ENCODE peak calls at places on chromosomes 16 and 17, in six cellular contexts. One of them, this sample, is unnamed.

GRCh38 chr16:58628845-58629680 is 563 bp downstream of the CNOT1 start:
- DNase-seq in HT-29: peak
- DNase-seq in substantia nigra: peak
- DNase-seq in tibial nerve: peak
- DNase-seq in NCI-H1930: no peak
- DNase-seq in heart left ventricle: peak
- DNase-seq in this sample: peak

GRCh38 chr17:9356488-9356911 is 219.1 kb downstream of the STX8 start:
- DNase-seq in HT-29: no peak
- DNase-seq in substantia nigra: peak
- DNase-seq in tibial nerve: peak
- DNase-seq in NCI-H1930: no peak
- DNase-seq in heart left ventricle: no peak
- DNase-seq in this sample: no peak

GRCh38 chr17:42301022-42301421 is 12.7 kb downstream of the STAT5A start:
- DNase-seq in HT-29: no peak
- DNase-seq in substantia nigra: no peak
- DNase-seq in tibial nerve: no peak
- DNase-seq in NCI-H1930: no peak
- DNase-seq in heart left ventricle: no peak
- DNase-seq in this sample: no peak

GRCh38 chr17:48624544-48625501 is 1.3 kb downstream of the HOXB9 start:
- DNase-seq in HT-29: no peak
- DNase-seq in substantia nigra: no peak
- DNase-seq in tibial nerve: no peak
- DNase-seq in NCI-H1930: no peak
- DNase-seq in heart left ventricle: no peak
- DNase-seq in this sample: no peak

GRCh38 chr16:19238386-19238785 is 47.1 kb upstream of the CLEC19A start:
- DNase-seq in HT-29: no peak
- DNase-seq in substantia nigra: no peak
- DNase-seq in tibial nerve: no peak
- DNase-seq in NCI-H1930: no peak
- DNase-seq in heart left ventricle: no peak
- DNase-seq in this sample: no peak

GRCh38 chr17:7280519-7281073 is 922 bp upstream of the SLC2A4 start:
- DNase-seq in HT-29: peak
- DNase-seq in substantia nigra: peak
- DNase-seq in tibial nerve: peak
- DNase-seq in NCI-H1930: peak
- DNase-seq in heart left ventricle: peak
- DNase-seq in this sample: peak

GRCh38 chr17:49525831-49526741 is 31.0 kb downstream of the NGFR start:
- DNase-seq in HT-29: no peak
- DNase-seq in substantia nigra: no peak
- DNase-seq in tibial nerve: no peak
- DNase-seq in NCI-H1930: no peak
- DNase-seq in heart left ventricle: no peak
- DNase-seq in this sample: no peak

GRCh38 chr17:64707077-64707591 is 45.0 kb upstream of the SMURF2 start:
- DNase-seq in HT-29: peak
- DNase-seq in substantia nigra: no peak
- DNase-seq in tibial nerve: peak
- DNase-seq in NCI-H1930: no peak
- DNase-seq in heart left ventricle: peak
- DNase-seq in this sample: no peak

GRCh38 chr17:56988901-56989572 is 11.1 kb downstream of the SCPEP1 start:
- DNase-seq in HT-29: no peak
- DNase-seq in substantia nigra: no peak
- DNase-seq in tibial nerve: no peak
- DNase-seq in NCI-H1930: no peak
- DNase-seq in heart left ventricle: no peak
- DNase-seq in this sample: no peak

GRCh38 chr16:88785106-88785924 is at the start of gene PIEZO1:
- DNase-seq in HT-29: peak
- DNase-seq in substantia nigra: peak
- DNase-seq in tibial nerve: peak
- DNase-seq in NCI-H1930: peak
- DNase-seq in heart left ventricle: peak
- DNase-seq in this sample: peak

GRCh38 chr17:78357687-78358537 is 2.0 kb downstream of the SOCS3 start:
- DNase-seq in HT-29: no peak
- DNase-seq in substantia nigra: no peak
- DNase-seq in tibial nerve: no peak
- DNase-seq in NCI-H1930: no peak
- DNase-seq in heart left ventricle: no peak
- DNase-seq in this sample: no peak

GRCh38 chr17:31310260-31310659 is 3.6 kb downstream of the EVI2B start:
- DNase-seq in HT-29: no peak
- DNase-seq in substantia nigra: no peak
- DNase-seq in tibial nerve: no peak
- DNase-seq in NCI-H1930: no peak
- DNase-seq in heart left ventricle: no peak
- DNase-seq in this sample: peak

GRCh38 chr17:4520881-4521600 is 22.4 kb downstream of the SPNS2 start:
- DNase-seq in HT-29: peak
- DNase-seq in substantia nigra: no peak
- DNase-seq in tibial nerve: no peak
- DNase-seq in NCI-H1930: no peak
- DNase-seq in heart left ventricle: no peak
- DNase-seq in this sample: no peak

GRCh38 chr17:81020767-81021497 is 14.0 kb upstream of the BAIAP2 start:
- DNase-seq in HT-29: peak
- DNase-seq in substantia nigra: peak
- DNase-seq in tibial nerve: no peak
- DNase-seq in NCI-H1930: no peak
- DNase-seq in heart left ventricle: peak
- DNase-seq in this sample: no peak

GRCh38 chr17:17343160-17343735 is 40.1 kb downstream of the NT5M start:
- DNase-seq in HT-29: no peak
- DNase-seq in substantia nigra: no peak
- DNase-seq in tibial nerve: no peak
- DNase-seq in NCI-H1930: no peak
- DNase-seq in heart left ventricle: peak
- DNase-seq in this sample: no peak

GRCh38 chr17:29368926-29369325 is 21.2 kb upstream of the TAOK1 start:
- DNase-seq in HT-29: no peak
- DNase-seq in substantia nigra: no peak
- DNase-seq in tibial nerve: no peak
- DNase-seq in NCI-H1930: no peak
- DNase-seq in heart left ventricle: no peak
- DNase-seq in this sample: no peak

GRCh38 chr17:32929288-32929574 is 1.3 kb downstream of the TMEM98 start:
- DNase-seq in HT-29: no peak
- DNase-seq in substantia nigra: no peak
- DNase-seq in tibial nerve: no peak
- DNase-seq in NCI-H1930: no peak
- DNase-seq in heart left ventricle: no peak
- DNase-seq in this sample: no peak

GRCh38 chr17:4664230-4664629 is 22.8 kb upstream of the ALOX15 start:
- DNase-seq in HT-29: no peak
- DNase-seq in substantia nigra: no peak
- DNase-seq in tibial nerve: no peak
- DNase-seq in NCI-H1930: no peak
- DNase-seq in heart left ventricle: no peak
- DNase-seq in this sample: no peak

GRCh38 chr16:28039493-28039892 is 24.0 kb downstream of the GSG1L start:
- DNase-seq in HT-29: no peak
- DNase-seq in substantia nigra: no peak
- DNase-seq in tibial nerve: no peak
- DNase-seq in NCI-H1930: no peak
- DNase-seq in heart left ventricle: no peak
- DNase-seq in this sample: no peak

GRCh38 chr17:7336240-7337175 is at the start of gene ACAP1:
- DNase-seq in HT-29: no peak
- DNase-seq in substantia nigra: no peak
- DNase-seq in tibial nerve: no peak
- DNase-seq in NCI-H1930: no peak
- DNase-seq in heart left ventricle: peak
- DNase-seq in this sample: peak

GRCh38 chr17:47172698-47173565 is 16.2 kb downstream of the CDC27 start:
- DNase-seq in HT-29: no peak
- DNase-seq in substantia nigra: no peak
- DNase-seq in tibial nerve: no peak
- DNase-seq in NCI-H1930: no peak
- DNase-seq in heart left ventricle: no peak
- DNase-seq in this sample: no peak

GRCh38 chr17:29032067-29032551 is 10.8 kb upstream of the PIPOX start:
- DNase-seq in HT-29: no peak
- DNase-seq in substantia nigra: no peak
- DNase-seq in tibial nerve: no peak
- DNase-seq in NCI-H1930: no peak
- DNase-seq in heart left ventricle: no peak
- DNase-seq in this sample: no peak

GRCh38 chr17:80887639-80888175 is 103.9 kb upstream of the CHMP6 start:
- DNase-seq in HT-29: no peak
- DNase-seq in substantia nigra: no peak
- DNase-seq in tibial nerve: no peak
- DNase-seq in NCI-H1930: no peak
- DNase-seq in heart left ventricle: peak
- DNase-seq in this sample: no peak

GRCh38 chr17:76139801-76140660 is 1.0 kb downstream of the FOXJ1 start:
- DNase-seq in HT-29: no peak
- DNase-seq in substantia nigra: no peak
- DNase-seq in tibial nerve: no peak
- DNase-seq in NCI-H1930: no peak
- DNase-seq in heart left ventricle: no peak
- DNase-seq in this sample: peak

GRCh38 chr17:74271281-74271680 is 2.8 kb upstream of the DNAI2 start:
- DNase-seq in HT-29: no peak
- DNase-seq in substantia nigra: no peak
- DNase-seq in tibial nerve: no peak
- DNase-seq in NCI-H1930: no peak
- DNase-seq in heart left ventricle: no peak
- DNase-seq in this sample: no peak

GRCh38 chr16:1691956-1692355 is 13.9 kb downstream of the JPT2 start:
- DNase-seq in HT-29: no peak
- DNase-seq in substantia nigra: no peak
- DNase-seq in tibial nerve: no peak
- DNase-seq in NCI-H1930: no peak
- DNase-seq in heart left ventricle: no peak
- DNase-seq in this sample: no peak

GRCh38 chr17:65609749-65610148 is 48.3 kb upstream of the AXIN2 start:
- DNase-seq in HT-29: peak
- DNase-seq in substantia nigra: no peak
- DNase-seq in tibial nerve: no peak
- DNase-seq in NCI-H1930: no peak
- DNase-seq in heart left ventricle: no peak
- DNase-seq in this sample: no peak

GRCh38 chr16:86819523-86819887 is 241.2 kb downstream of the FOXL1 start:
- DNase-seq in HT-29: no peak
- DNase-seq in substantia nigra: no peak
- DNase-seq in tibial nerve: no peak
- DNase-seq in NCI-H1930: no peak
- DNase-seq in heart left ventricle: no peak
- DNase-seq in this sample: no peak

GRCh38 chr17:54839022-54839806 is 61.4 kb upstream of the TOM1L1 start:
- DNase-seq in HT-29: no peak
- DNase-seq in substantia nigra: no peak
- DNase-seq in tibial nerve: no peak
- DNase-seq in NCI-H1930: no peak
- DNase-seq in heart left ventricle: no peak
- DNase-seq in this sample: no peak

GRCh38 chr17:2107050-2107449 is 52.1 kb downstream of the HIC1 start:
- DNase-seq in HT-29: no peak
- DNase-seq in substantia nigra: no peak
- DNase-seq in tibial nerve: no peak
- DNase-seq in NCI-H1930: no peak
- DNase-seq in heart left ventricle: no peak
- DNase-seq in this sample: no peak

GRCh38 chr17:9890124-9890523 is 14.9 kb downstream of the RCVRN start:
- DNase-seq in HT-29: peak
- DNase-seq in substantia nigra: no peak
- DNase-seq in tibial nerve: no peak
- DNase-seq in NCI-H1930: peak
- DNase-seq in heart left ventricle: no peak
- DNase-seq in this sample: no peak

GRCh38 chr16:75080205-75081029 is 36.2 kb downstream of the LDHD start:
- DNase-seq in HT-29: no peak
- DNase-seq in substantia nigra: no peak
- DNase-seq in tibial nerve: no peak
- DNase-seq in NCI-H1930: no peak
- DNase-seq in heart left ventricle: no peak
- DNase-seq in this sample: no peak

GRCh38 chr17:38875477-38876080 is 5.7 kb downstream of the LASP1 start:
- DNase-seq in HT-29: no peak
- DNase-seq in substantia nigra: no peak
- DNase-seq in tibial nerve: no peak
- DNase-seq in NCI-H1930: no peak
- DNase-seq in heart left ventricle: peak
- DNase-seq in this sample: no peak

GRCh38 chr16:10280262-10281170 is 98.3 kb upstream of the GRIN2A start:
- DNase-seq in HT-29: no peak
- DNase-seq in substantia nigra: no peak
- DNase-seq in tibial nerve: no peak
- DNase-seq in NCI-H1930: no peak
- DNase-seq in heart left ventricle: no peak
- DNase-seq in this sample: no peak

GRCh38 chr17:4728124-4728523 is 3.1 kb upstream of the MED11 start:
- DNase-seq in HT-29: no peak
- DNase-seq in substantia nigra: no peak
- DNase-seq in tibial nerve: no peak
- DNase-seq in NCI-H1930: no peak
- DNase-seq in heart left ventricle: no peak
- DNase-seq in this sample: no peak

GRCh38 chr16:15041260-15042011 is 14.4 kb downstream of the NTAN1 start:
- DNase-seq in HT-29: peak
- DNase-seq in substantia nigra: peak
- DNase-seq in tibial nerve: peak
- DNase-seq in NCI-H1930: no peak
- DNase-seq in heart left ventricle: peak
- DNase-seq in this sample: no peak

GRCh38 chr17:73639926-73640325 is 4.3 kb downstream of the SDK2 start:
- DNase-seq in HT-29: no peak
- DNase-seq in substantia nigra: no peak
- DNase-seq in tibial nerve: no peak
- DNase-seq in NCI-H1930: no peak
- DNase-seq in heart left ventricle: no peak
- DNase-seq in this sample: no peak

GRCh38 chr16:65618931-65619330 is 497.1 kb upstream of the CDH11 start:
- DNase-seq in HT-29: no peak
- DNase-seq in substantia nigra: no peak
- DNase-seq in tibial nerve: no peak
- DNase-seq in NCI-H1930: no peak
- DNase-seq in heart left ventricle: no peak
- DNase-seq in this sample: no peak